ENCODE peak calls at places on chromosomes 4 and X, in ten cellular contexts. X, M, Z, T, V, I, N, F, K and H are unnamed samples.

GRCh38 chr4:26858035-26858918 is 2.4 kb upstream of the STIM2 start:
- DNase-seq in Z (no peak), X (peak), M (no peak), N (no peak), F (no peak), K (no peak), V (no peak), T (no peak), I (no peak), H (no peak)

GRCh38 chrX:67604979-67605703 is 61.3 kb downstream of the AR start:
- DNase-seq in V (peak), X (no peak), N (no peak), I (peak), Z (no peak), M (no peak), K (no peak), F (no peak), T (no peak), H (no peak)

GRCh38 chr4:8710416-8710815 is 117.9 kb downstream of the CPZ start:
- DNase-seq in I (no peak), M (no peak), Z (no peak), X (peak), F (no peak), T (no peak), V (no peak), N (no peak), K (no peak), H (no peak)

GRCh38 chr4:153418581-153418980 is 47.6 kb upstream of the TMEM131L start:
- DNase-seq in K (no peak), T (no peak), I (no peak), M (no peak), V (peak), X (peak), Z (no peak), F (no peak), N (no peak), H (no peak)

GRCh38 chr4:121375262-121375661 is 5.6 kb downstream of the QRFPR start:
- DNase-seq in K (no peak), X (no peak), V (peak), I (no peak), F (no peak), M (no peak), Z (no peak), N (no peak), T (no peak), H (no peak)

GRCh38 chrX:68433155-68433980 is at the start of gene OPHN1:
- DNase-seq in N (peak), K (no peak), Z (no peak), X (peak), T (peak), F (no peak), V (peak), I (peak), M (no peak), H (no peak)

GRCh38 chr4:73609688-73610087 is 10.5 kb downstream of the RASSF6 start:
- DNase-seq in X (no peak), M (no peak), F (no peak), Z (no peak), K (no peak), I (peak), N (no peak), V (peak), T (no peak), H (peak)

GRCh38 chr4:8340721-8341680 is 71.4 kb downstream of the HTRA3 start:
- DNase-seq in N (no peak), T (no peak), V (peak), M (no peak), F (no peak), Z (no peak), X (no peak), I (no peak), K (no peak), H (no peak)

GRCh38 chr4:48962636-48963035 is 23.4 kb upstream of the CWH43 start:
- DNase-seq in N (no peak), T (no peak), V (no peak), K (no peak), X (no peak), I (no peak), F (no peak), M (no peak), Z (no peak), H (no peak)

GRCh38 chr4:164116286-164116685 is 621.8 kb downstream of the TMA16 start:
- DNase-seq in T (no peak), K (no peak), I (no peak), X (no peak), N (no peak), V (no peak), Z (no peak), F (no peak), M (no peak), H (no peak)

GRCh38 chr4:4549534-4549933 is 7.7 kb upstream of the STX18 start:
- DNase-seq in V (no peak), F (no peak), T (no peak), Z (no peak), M (no peak), I (no peak), N (no peak), K (no peak), X (no peak), H (no peak)

GRCh38 chrX:13428055-13428786 is 108.4 kb upstream of the ATXN3L start:
- DNase-seq in M (no peak), X (no peak), I (peak), T (no peak), V (peak), K (no peak), N (no peak), Z (no peak), F (no peak), H (no peak)

GRCh38 chrX:74498924-74499323 is 77.6 kb downstream of the SLC16A2 start:
- DNase-seq in Z (no peak), I (no peak), F (no peak), X (no peak), K (no peak), T (no peak), M (no peak), V (no peak), N (no peak), H (no peak)

GRCh38 chr4:76772498-76773106 is 125.3 kb downstream of the SOWAHB start:
- DNase-seq in I (peak), Z (no peak), T (no peak), M (no peak), N (no peak), X (no peak), F (no peak), V (peak), K (no peak), H (no peak)

GRCh38 chr4:678765-679481 is 4.6 kb downstream of the MYL5 start:
- DNase-seq in K (no peak), M (no peak), X (no peak), V (no peak), I (no peak), F (no peak), N (no peak), Z (no peak), T (no peak), H (no peak)

GRCh38 chrX:154025230-154025629 is 5.5 kb upstream of the IRAK1 start:
- DNase-seq in K (no peak), I (no peak), V (no peak), N (no peak), X (no peak), M (no peak), Z (no peak), F (no peak), T (no peak), H (no peak)

GRCh38 chr4:92215471-92215870 is 88.3 kb upstream of the GRID2 start:
- DNase-seq in I (no peak), Z (no peak), V (no peak), N (no peak), F (no peak), T (no peak), M (no peak), X (no peak), K (no peak), H (no peak)